ENCODE peak calls at places on chromosomes 16 and 17, in five cellular contexts. I is heart right ventricle; Q is EL; W is SHP77; F is stimulated activated CD8-positive, alpha-beta memory T cell treated with anti-CD3 and anti-CD28 coated beads, Interleukin-7, amount 100 ng/mL, for 24 hours. V is an unnamed sample.
A peak's percentile ranks its signal among the peaks of the same experiment; 100 is the strongest.

GRCh38 chr17:10125761-10126553 is 72.4 kb downstream of the GAS7 start:
- DNase-seq in I (no peak), Q (no peak), W (no peak), F (no peak), V (no peak)

GRCh38 chr16:22092143-22092933 is at the start of gene VWA3A:
- DNase-seq in I (no peak), Q (peak; percentile 51), W (no peak), F (no peak), V (no peak)

GRCh38 chr17:50817838-50818237 is 17.5 kb upstream of the WFIKKN2 start:
- DNase-seq in I (no peak), Q (peak; percentile 65), W (no peak), F (no peak), V (no peak)

GRCh38 chr17:28972437-28972836 is 21.1 kb upstream of the PHF12 start:
- DNase-seq in I (no peak), Q (peak; percentile 66), W (no peak), F (no peak), V (no peak)

GRCh38 chr16:15608398-15609285 is 34.3 kb downstream of the MARF1 start:
- DNase-seq in I (no peak), Q (no peak), W (no peak), F (no peak), V (no peak)

GRCh38 chr16:57245472-57246113 is 534 bp downstream of the ARL2BP start:
- DNase-seq in I (peak; percentile 50), Q (peak; percentile 27), W (peak; percentile 37), F (no peak), V (no peak)

GRCh38 chr17:68029512-68030215 is 5.9 kb upstream of the KPNA2 start:
- DNase-seq in I (no peak), Q (no peak), W (peak; percentile 30), F (no peak), V (no peak)

GRCh38 chr17:81984773-81985410 is 7.5 kb downstream of the ASPSCR1 start:
- DNase-seq in I (no peak), Q (no peak), W (no peak), F (no peak), V (no peak)

GRCh38 chr17:81397314-81398169 is 2.3 kb downstream of the BAHCC1 start:
- DNase-seq in I (no peak), Q (peak; percentile 75), W (peak; percentile 79), F (no peak), V (no peak)

GRCh38 chr17:15981208-15981607 is 18.3 kb downstream of the ZSWIM7 start:
- DNase-seq in I (no peak), Q (no peak), W (no peak), F (no peak), V (no peak)

GRCh38 chr16:76650579-76650978 is 373.4 kb downstream of the CNTNAP4 start:
- DNase-seq in I (no peak), Q (no peak), W (peak; percentile 15), F (no peak), V (no peak)

GRCh38 chr17:39643271-39643670 is 6.3 kb downstream of the STARD3 start:
- DNase-seq in I (no peak), Q (peak; percentile 62), W (no peak), F (no peak), V (no peak)

GRCh38 chr17:48893646-48894508 is 1.3 kb downstream of the ATP5MC1 start:
- DNase-seq in I (no peak), Q (no peak), W (no peak), F (no peak), V (no peak)